ENCODE peak calls at places on chromosomes 4 and X, in four cellular contexts. B is psoas muscle, A is kidney, U is left ventricle myocardium inferior. N is an unnamed sample.

GRCh38 chrX:155874571-155875244 is 6.4 kb upstream of the VAMP7 start:
- DNase-seq in B (no peak), A (peak), U (no peak), N (no peak)

GRCh38 chrX:136214551-136214950 is 36.6 kb downstream of the MAP7D3 start:
- DNase-seq in B (no peak), A (no peak), U (no peak), N (no peak)

GRCh38 chrX:153744210-153745066 is 19.6 kb upstream of the PLXNB3 start:
- DNase-seq in B (no peak), A (peak), U (no peak), N (no peak)

GRCh38 chr4:70705146-70705855 is 16.5 kb upstream of the RUFY3 start:
- DNase-seq in B (peak), A (peak), U (peak), N (peak)

GRCh38 chr4:168736831-168737230 is 240.0 kb downstream of the PALLD start:
- DNase-seq in B (no peak), A (no peak), U (no peak), N (no peak)

GRCh38 chrX:72566448-72566847 is 6.2 kb downstream of the HDAC8 start:
- DNase-seq in B (no peak), A (no peak), U (no peak), N (no peak)

GRCh38 chr4:52726821-52727580 is 24.2 kb downstream of the ERVMER34-1 start:
- DNase-seq in B (no peak), A (no peak), U (no peak), N (no peak)

GRCh38 chr4:110850461-110851447 is 227.9 kb upstream of the PITX2 start:
- DNase-seq in B (peak), A (no peak), U (no peak), N (no peak)

GRCh38 chrX:7164174-7164573 is 16.2 kb upstream of the PUDP start:
- DNase-seq in B (no peak), A (no peak), U (no peak), N (no peak)

GRCh38 chr4:159358226-159358625 is 255.3 kb downstream of the RAPGEF2 start:
- DNase-seq in B (no peak), A (no peak), U (no peak), N (no peak)

GRCh38 chr4:108683479-108683878 is 33.1 kb downstream of the OSTC start:
- DNase-seq in B (no peak), A (no peak), U (no peak), N (no peak)

GRCh38 chr4:87011340-87012034 is 76.7 kb downstream of the AFF1 start:
- DNase-seq in B (no peak), A (no peak), U (no peak), N (no peak)

GRCh38 chr4:110165382-110166285 is 32.8 kb downstream of the ELOVL6 start:
- DNase-seq in B (no peak), A (no peak), U (no peak), N (no peak)

GRCh38 chrX:131778269-131779218 is 234.7 kb downstream of the OR13H1 start:
- DNase-seq in B (peak), A (no peak), U (no peak), N (peak)

GRCh38 chrX:24487576-24487975 is 22.5 kb downstream of the PDK3 start:
- DNase-seq in B (no peak), A (no peak), U (no peak), N (no peak)

GRCh38 chr4:139241784-139242151 is 38.3 kb downstream of the MGARP start:
- DNase-seq in B (no peak), A (no peak), U (no peak), N (no peak)

GRCh38 chr4:105971032-105971431 is 75.8 kb downstream of the NPNT start:
- DNase-seq in B (no peak), A (no peak), U (no peak), N (no peak)

GRCh38 chr4:85779165-85779564 is 304.2 kb downstream of the ARHGAP24 start:
- DNase-seq in B (no peak), A (no peak), U (no peak), N (no peak)

GRCh38 chr4:11404431-11404830 is 24.3 kb downstream of the HS3ST1 start:
- DNase-seq in B (no peak), A (no peak), U (no peak), N (no peak)

GRCh38 chr4:78437608-78438088 is 113.9 kb upstream of the ANXA3 start:
- DNase-seq in B (no peak), A (no peak), U (no peak), N (no peak)

GRCh38 chrX:84187501-84188319 is at the start of gene RPS6KA6:
- DNase-seq in B (peak), A (peak), U (peak), N (peak)

GRCh38 chr4:94304365-94304971 is 38.2 kb downstream of the HPGDS start:
- DNase-seq in B (no peak), A (no peak), U (no peak), N (no peak)

GRCh38 chr4:82431026-82431745 is 796 bp downstream of the ENOPH1 start:
- DNase-seq in B (no peak), A (peak), U (no peak), N (no peak)

GRCh38 chrX:24426340-24426913 is 38.7 kb upstream of the PDK3 start:
- DNase-seq in B (no peak), A (no peak), U (no peak), N (no peak)

GRCh38 chrX:100642296-100642695 is 1.7 kb upstream of the SRPX2 start:
- DNase-seq in B (no peak), A (no peak), U (no peak), N (no peak)

GRCh38 chr4:184824776-184825393 is 883 bp downstream of the ACSL1 start:
- DNase-seq in B (no peak), A (peak), U (no peak), N (no peak)

GRCh38 chr4:109079731-109080130 is 222.7 kb downstream of the COL25A1 start:
- DNase-seq in B (no peak), A (no peak), U (no peak), N (no peak)

GRCh38 chrX:45077748-45078424 is 122.8 kb downstream of the DIPK2B start:
- DNase-seq in B (no peak), A (no peak), U (no peak), N (no peak)

GRCh38 chr4:78691333-78691732 is 84.8 kb upstream of the BMP2K start:
- DNase-seq in B (no peak), A (no peak), U (no peak), N (no peak)

GRCh38 chrX:46447384-46447783 is 97.8 kb downstream of the ZNF674 start:
- DNase-seq in B (no peak), A (no peak), U (no peak), N (no peak)

GRCh38 chr4:40363382-40363920 is 28.3 kb downstream of the CHRNA9 start:
- DNase-seq in B (no peak), A (no peak), U (no peak), N (no peak)
- H3K27ac ChIP-seq in B (no peak), A (peak), U (no peak), N (no peak)

DNA sequence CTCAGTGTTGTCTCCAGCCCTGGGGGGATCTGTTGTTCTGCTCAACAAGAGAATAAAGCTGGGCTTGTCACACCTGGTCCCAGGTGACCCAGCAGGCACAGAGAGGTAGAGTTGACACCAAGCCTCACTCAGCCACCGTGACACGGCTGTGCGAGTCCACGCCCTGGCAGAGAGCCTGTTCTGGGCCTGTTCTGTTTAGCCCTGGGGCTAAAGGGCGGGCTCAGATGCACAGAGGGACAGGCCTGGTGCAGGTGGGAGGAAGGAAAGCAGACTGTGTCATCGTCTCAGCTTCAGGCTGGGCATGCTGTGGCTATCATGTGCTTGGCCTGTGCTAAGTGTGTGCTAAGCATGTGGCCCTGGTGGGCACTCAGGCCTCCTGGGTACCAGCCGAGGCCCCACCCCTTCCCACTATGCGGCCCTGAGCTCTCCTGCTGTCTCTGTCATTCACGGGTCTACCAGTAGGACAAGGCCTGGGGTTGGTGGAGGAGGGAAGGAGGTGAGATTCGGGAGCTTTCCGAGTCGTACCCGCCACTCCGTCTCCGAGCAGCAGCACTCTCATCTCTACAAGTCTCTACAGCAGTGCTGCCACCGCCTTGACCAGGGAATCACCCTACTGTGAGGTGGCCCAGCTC is 10.8 kb downstream of the WFS1 start:
- DNase-seq in B (no peak), A (no peak), U (no peak), N (no peak)
- TF ChIP-seq CTCF in B (no peak), A (no peak), U (no peak), N (no peak)

DNA sequence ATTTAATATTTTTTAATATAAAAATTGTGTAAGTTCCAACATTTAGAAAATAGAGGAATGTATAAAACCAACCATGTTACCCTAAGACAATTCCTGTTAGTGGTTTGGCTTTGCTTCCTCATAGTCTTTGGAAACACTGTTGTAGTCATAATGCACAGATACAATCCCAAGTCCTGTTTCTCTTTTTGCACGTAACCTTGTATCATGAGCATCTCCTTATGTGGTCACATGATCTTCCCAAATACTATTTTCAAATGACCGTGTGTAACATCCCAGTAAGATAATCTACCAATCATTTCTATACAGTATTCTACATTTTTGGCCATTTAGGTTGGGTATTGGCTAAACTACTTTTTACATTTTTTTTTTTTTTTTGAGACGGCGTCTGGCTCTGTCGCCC is 13.9 kb upstream of the RHOH start:
- DNase-seq in B (no peak), A (no peak), U (no peak), N (no peak)
- H3K4me3 ChIP-seq in B (no peak), A (no peak), U (no peak), N (no peak)

GRCh38 chr4:173182403-173182802 is 13.8 kb downstream of the GALNT7 start:
- DNase-seq in B (no peak), A (no peak), U (no peak), N (no peak)
- H3K27ac ChIP-seq in B (no peak), A (no peak), U (no peak), N (no peak)

GRCh38 chr4:44583393-44583792 is 68.0 kb downstream of the YIPF7 start:
- DNase-seq in B (no peak), A (no peak), U (no peak), N (no peak)
- TF ChIP-seq CTCF in B (no peak), A (no peak), U (no peak), N (no peak)

DNA sequence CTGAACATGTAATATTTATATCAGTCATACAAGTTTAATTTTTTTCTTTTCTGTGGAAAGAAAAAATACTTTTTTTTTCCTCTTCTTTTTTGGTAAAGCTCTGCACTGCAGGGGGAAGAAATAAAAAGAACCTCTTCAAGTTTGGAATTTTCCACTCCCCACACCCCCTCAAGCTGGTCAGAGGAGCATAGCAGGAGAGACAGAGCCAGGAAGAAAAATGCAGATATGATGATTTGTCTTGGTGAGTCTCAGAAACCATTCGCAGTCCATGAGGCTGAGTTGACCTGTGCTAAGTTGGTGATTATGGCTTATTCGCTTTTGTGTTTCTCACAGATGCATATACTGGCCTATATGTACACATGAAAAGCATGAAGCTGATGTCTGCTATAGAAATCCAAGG is 206.0 kb downstream of the LDB2 start:
- DNase-seq in B (no peak), A (no peak), U (no peak), N (no peak)
- H3K4me3 ChIP-seq in B (no peak), A (no peak), U (no peak), N (no peak)

GRCh38 chrX:77938083-77938482 is 27.6 kb downstream of the ATP7A start:
- DNase-seq in B (no peak), A (no peak), U (no peak), N (no peak)
- H3K27ac ChIP-seq in B (no peak), A (no peak), U (no peak), N (no peak)

N was measured in dorsolateral prefrontal cortex.